ENCODE peak calls at places on chromosomes 1 and 21, in seven cellular contexts. V is sigmoid colon, E is body of pancreas, D is NB4, W is suprapubic skin, Z is A549, S is gastrocnemius medialis. B is an unnamed sample.

GRCh38 chr1:220876511-220877347 is 2.5 kb upstream of the HLX start:
- DNase-seq in E (no peak), S (no peak), D (peak), Z (no peak), W (no peak), V (no peak), B (peak)

GRCh38 chr1:116570358-116571214 is at the start of gene CD58:
- DNase-seq in S (peak), E (peak), V (peak), D (peak), W (peak), Z (peak), B (peak)

GRCh38 chr1:184574588-184574987 is 180.1 kb downstream of the EDEM3 start:
- DNase-seq in Z (no peak), W (no peak), S (peak), E (no peak), V (no peak), D (no peak), B (no peak)

GRCh38 chr1:225651872-225652725 is 824 bp downstream of the ENAH start:
- DNase-seq in W (no peak), V (no peak), Z (peak), D (peak), E (peak), S (no peak), B (no peak)

GRCh38 chr1:40986929-40987328 is 7.4 kb downstream of the CTPS1 start:
- DNase-seq in D (no peak), V (no peak), W (no peak), Z (no peak), S (no peak), E (no peak), B (no peak)

GRCh38 chr1:46202975-46203737 is at the start of gene LURAP1:
- DNase-seq in S (no peak), D (no peak), V (peak), W (no peak), Z (no peak), E (no peak), B (peak)

GRCh38 chr21:31252091-31252490 is 92.0 kb downstream of the TIAM1 start:
- DNase-seq in D (no peak), S (no peak), Z (no peak), V (no peak), E (no peak), W (no peak), B (no peak)

GRCh38 chr1:2823921-2824660 is 22.6 kb upstream of the TTC34 start:
- DNase-seq in Z (no peak), E (no peak), V (no peak), D (no peak), W (no peak), S (no peak), B (no peak)

GRCh38 chr1:179575497-179576314 is at the start of gene NPHS2:
- DNase-seq in D (no peak), S (no peak), E (no peak), W (no peak), V (no peak), Z (no peak), B (no peak)

GRCh38 chr1:203754455-203754864 is 10.5 kb upstream of the LAX1 start:
- DNase-seq in S (no peak), Z (no peak), V (no peak), D (no peak), E (no peak), W (no peak), B (no peak)

GRCh38 chr1:229191066-229191674 is 79.7 kb upstream of the RAB4A start:
- DNase-seq in S (no peak), Z (peak), E (no peak), D (no peak), W (no peak), V (no peak), B (no peak)

GRCh38 chr21:34204481-34205439 is 131.4 kb downstream of the MRPS6 start:
- DNase-seq in W (no peak), Z (no peak), D (no peak), S (no peak), V (no peak), E (no peak), B (no peak)

GRCh38 chr1:33378524-33378923 is 52.4 kb downstream of the PHC2 start:
- DNase-seq in V (no peak), W (no peak), S (no peak), Z (no peak), E (no peak), D (no peak), B (no peak)

GRCh38 chr21:39321424-39321823 is 8.0 kb upstream of the BRWD1 start:
- DNase-seq in S (no peak), W (no peak), Z (peak), D (no peak), V (no peak), E (no peak), B (no peak)

GRCh38 chr1:113142791-113143190 is 69.8 kb downstream of the LRIG2 start:
- DNase-seq in S (no peak), Z (no peak), D (no peak), E (no peak), W (no peak), V (no peak), B (peak)

GRCh38 chr1:2046225-2046917 is 3.8 kb upstream of the PRKCZ start:
- DNase-seq in S (no peak), W (no peak), D (peak), V (no peak), Z (peak), E (peak), B (peak)

GRCh38 chr1:48028218-48028804 is 31.1 kb upstream of the TRABD2B start:
- DNase-seq in V (no peak), D (no peak), E (no peak), S (no peak), Z (no peak), W (peak), B (no peak)

GRCh38 chr1:21842606-21843162 is 30.6 kb downstream of the LDLRAD2 start:
- DNase-seq in V (no peak), E (no peak), W (no peak), Z (no peak), S (no peak), D (no peak), B (no peak)

GRCh38 chr1:11960710-11961109 is 19.5 kb upstream of the MFN2 start:
- DNase-seq in S (no peak), E (no peak), W (no peak), D (peak), Z (no peak), V (no peak), B (no peak)

GRCh38 chr1:202159534-202160371 is 649 bp downstream of the PTPN7 start:
- DNase-seq in S (no peak), V (no peak), D (peak), Z (no peak), E (no peak), W (no peak), B (peak)

GRCh38 chr1:201591981-201592380 is 53.1 kb downstream of the NAV1 start:
- DNase-seq in W (no peak), S (no peak), V (peak), Z (no peak), E (no peak), D (no peak), B (no peak)

GRCh38 chr1:205518616-205519540 is 14.4 kb downstream of the CDK18 start:
- DNase-seq in Z (no peak), S (no peak), D (no peak), V (no peak), E (peak), W (no peak), B (no peak)

GRCh38 chr1:247639381-247639981 is 34.1 kb downstream of the OR2G3 start:
- DNase-seq in S (peak), Z (no peak), E (peak), D (no peak), V (peak), W (no peak), B (peak)

GRCh38 chr1:53069663-53070327 is 7.8 kb downstream of the PODN start:
- DNase-seq in E (peak), W (peak), S (peak), V (peak), Z (no peak), D (no peak), B (no peak)

GRCh38 chr1:21313146-21313885 is 23.1 kb upstream of the ECE1 start:
- DNase-seq in S (no peak), W (no peak), V (peak), E (no peak), D (no peak), Z (no peak), B (no peak)

GRCh38 chr1:76901158-76901767 is 34.0 kb downstream of the ST6GALNAC5 start:
- DNase-seq in V (no peak), W (no peak), Z (peak), S (no peak), D (peak), E (no peak), B (peak)

GRCh38 chr21:43930074-43930847 is 65.2 kb downstream of the AGPAT3 start:
- DNase-seq in E (no peak), Z (no peak), S (no peak), V (no peak), W (no peak), D (no peak), B (no peak)

GRCh38 chr1:23558140-23558871 is 995 bp downstream of the ID3 start:
- DNase-seq in E (peak), S (peak), Z (peak), D (peak), V (peak), W (no peak), B (no peak)

GRCh38 chr1:110783292-110783918 is 89.5 kb upstream of the CD53 start:
- DNase-seq in W (no peak), E (peak), Z (peak), S (no peak), V (no peak), D (peak), B (peak)

GRCh38 chr1:242139437-242139836 is 140.5 kb upstream of the MAP1LC3C start:
- DNase-seq in W (no peak), Z (no peak), S (no peak), V (no peak), D (peak), E (no peak), B (no peak)

GRCh38 chr1:165288301-165289120 is 68.0 kb downstream of the LMX1A start:
- DNase-seq in Z (peak), W (no peak), S (no peak), D (peak), V (no peak), E (no peak), B (no peak)

GRCh38 chr1:243549108-243549507 is 293.3 kb downstream of the SDCCAG8 start:
- DNase-seq in V (no peak), S (no peak), E (no peak), D (no peak), W (no peak), Z (no peak), B (no peak)

GRCh38 chr1:173527151-173527826 is 50.2 kb downstream of the PRDX6 start:
- DNase-seq in D (no peak), S (peak), V (no peak), W (no peak), E (peak), Z (no peak), B (peak)

GRCh38 chr21:44909719-44910118 is 11.0 kb downstream of the ITGB2 start:
- DNase-seq in V (no peak), S (no peak), Z (no peak), D (no peak), E (no peak), W (no peak), B (no peak)

GRCh38 chr1:30852026-30852425 is 56.5 kb downstream of the SDC3 start:
- DNase-seq in V (peak), W (peak), E (peak), D (no peak), S (peak), Z (peak), B (no peak)

GRCh38 chr1:53574621-53575020 is 115.4 kb downstream of the DMRTB1 start:
- DNase-seq in S (no peak), D (no peak), V (peak), W (peak), Z (no peak), E (peak), B (no peak)

GRCh38 chr1:20551945-20552727 is at the start of gene FAM43B:
- DNase-seq in E (peak), S (peak), D (no peak), V (peak), W (peak), Z (peak), B (peak)

GRCh38 chr1:28601696-28602095 is 9.6 kb downstream of the RAB42 start:
- DNase-seq in S (peak), D (no peak), V (no peak), W (no peak), Z (no peak), E (no peak), B (peak)

GRCh38 chr1:203009185-203009584 is 2.0 kb downstream of the TMEM183A start:
- DNase-seq in W (no peak), D (no peak), V (no peak), Z (no peak), S (no peak), E (no peak), B (no peak)

GRCh38 chr1:90798883-90799282 is 81.8 kb upstream of the BARHL2 start:
- DNase-seq in W (no peak), D (no peak), E (no peak), V (no peak), S (no peak), Z (no peak), B (no peak)

GRCh38 chr1:90800012-90800717 is 83.1 kb upstream of the BARHL2 start:
- DNase-seq in Z (no peak), W (no peak), V (no peak), S (no peak), E (no peak), D (no peak), B (no peak)

GRCh38 chr1:90795396-90795795 is 78.3 kb upstream of the BARHL2 start:
- DNase-seq in S (no peak), D (no peak), V (no peak), W (no peak), E (no peak), Z (no peak), B (no peak)
- TF ChIP-seq POLR2A in S (no peak), D (no peak), V (no peak), W (no peak), E (no peak), Z (no peak), B (no peak)

GRCh38 chr21:42737969-42738590 is 84.7 kb downstream of the PDE9A start:
- DNase-seq in Z (no peak), V (peak), E (peak), S (no peak), W (no peak), D (peak), B (no peak)
- TF ChIP-seq POLR2A in Z (no peak), V (no peak), E (no peak), S (no peak), W (no peak), D (no peak), B (no peak)

GRCh38 chr1:39898648-39899603 is 2.8 kb downstream of the MYCL start:
- DNase-seq in E (peak), D (peak), S (no peak), Z (peak), V (no peak), W (no peak), B (peak)

GRCh38 chr1:39902121-39902807 is 547 bp upstream of the MYCL start:
- DNase-seq in E (peak), V (no peak), Z (peak), D (peak), S (peak), W (peak), B (peak)

GRCh38 chr1:39900662-39901485 is 843 bp downstream of the MYCL start:
- DNase-seq in S (no peak), W (no peak), E (peak), V (no peak), Z (no peak), D (no peak), B (no peak)

GRCh38 chr1:39899611-39900538 is 1.8 kb downstream of the MYCL start:
- DNase-seq in W (no peak), E (no peak), Z (no peak), D (no peak), S (no peak), V (no peak), B (no peak)

GRCh38 chr1:39901486-39902120 is at the start of gene MYCL:
- DNase-seq in W (peak), S (peak), E (peak), V (peak), Z (peak), D (peak), B (peak)
- TF ChIP-seq POLR2A in W (no peak), S (peak), E (peak), V (no peak), Z (peak), D (no peak), B (no peak)

DNA sequence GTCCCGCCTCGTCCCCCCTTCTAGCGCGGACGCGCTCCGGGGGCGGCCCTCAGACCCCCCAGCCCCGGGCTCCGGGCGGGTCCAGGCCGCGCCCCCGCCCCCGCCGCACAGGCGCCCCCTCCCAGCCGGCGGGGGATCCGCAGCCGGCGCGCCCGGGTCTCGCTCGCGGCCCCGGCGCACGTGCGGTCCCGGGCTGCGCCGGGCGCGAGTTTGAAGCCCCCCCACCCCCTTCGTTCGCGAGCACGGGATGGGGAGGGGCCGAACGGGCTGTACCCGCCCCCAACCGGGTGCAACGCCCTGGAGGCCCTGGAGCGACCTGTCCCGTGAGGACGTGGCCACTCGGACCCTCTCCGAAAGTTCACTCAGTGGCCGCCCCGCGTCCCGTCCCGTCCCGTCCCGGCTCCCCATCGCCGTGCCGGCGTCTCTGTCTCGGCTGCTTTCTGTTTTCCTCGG is 796 bp downstream of the PTPRF start:
- DNase-seq in Z (peak), W (no peak), D (no peak), V (no peak), S (no peak), E (peak), B (no peak)
- TF ChIP-seq POLR2A in Z (peak), W (no peak), D (no peak), V (no peak), S (no peak), E (no peak), B (no peak)

GRCh38 chr21:36159356-36159921 is 2.8 kb downstream of the DOP1B start:
- DNase-seq in Z (no peak), V (no peak), E (no peak), W (no peak), S (no peak), D (peak), B (no peak)
- TF ChIP-seq POLR2A in Z (no peak), V (no peak), E (no peak), W (no peak), S (no peak), D (no peak), B (no peak)

GRCh38 chr1:150283260-150283659 is 906 bp downstream of the CIART start:
- DNase-seq in S (no peak), Z (no peak), E (no peak), W (no peak), D (no peak), V (no peak), B (no peak)

GRCh38 chr1:150280138-150280707 is 2.1 kb upstream of the CIART start:
- DNase-seq in S (no peak), Z (no peak), V (no peak), D (no peak), E (no peak), W (no peak), B (no peak)

GRCh38 chr1:150281758-150282557 is at the start of gene CIART:
- DNase-seq in D (peak), E (peak), V (peak), S (peak), W (peak), Z (peak), B (peak)

GRCh38 chr1:150281221-150281757 is 1.1 kb upstream of the CIART start:
- DNase-seq in W (no peak), Z (peak), E (peak), D (peak), S (peak), V (peak), B (peak)

DNA sequence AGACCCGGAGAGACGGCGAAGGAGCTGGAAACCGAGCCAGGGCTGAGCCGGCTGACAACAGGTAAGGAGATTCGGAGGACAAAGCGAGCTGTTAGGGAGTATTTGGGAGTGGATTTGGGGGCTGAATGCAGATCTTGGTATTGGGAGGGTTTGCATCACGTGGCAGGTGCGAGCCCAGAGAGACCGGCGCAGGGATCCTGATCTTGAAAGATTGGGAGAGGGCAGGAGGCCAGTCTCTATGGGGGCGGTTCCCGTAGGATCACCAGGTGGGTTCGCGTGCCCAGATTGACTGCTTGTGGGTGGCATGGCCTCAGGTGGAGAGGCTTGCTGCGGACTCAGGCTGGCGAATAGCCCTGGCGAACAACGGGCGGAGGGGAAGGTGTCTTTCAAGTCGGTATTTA is 204 bp downstream of the CIART start:
- DNase-seq in V (no peak), W (peak), E (peak), D (no peak), S (peak), Z (no peak), B (no peak)
- TF ChIP-seq POLR2A in V (peak), W (no peak), E (peak), D (no peak), S (peak), Z (no peak), B (no peak)

B was measured in erythroblast.